ENCODE peak calls at places on chromosomes 1 and 21, in six cellular contexts. G is psoas muscle, X is K562, M is cardiac fibroblast, N is Panc1, U is HFF-Myc. J is an unnamed sample.

GRCh38 chr1:2801535-2802291 is at the start of gene TTC34:
- DNase-seq in G (peak; percentile 13), X (peak; percentile 76), M (no peak), N (no peak), U (no peak), J (no peak)

GRCh38 chr1:109133815-109134214 is 19.9 kb downstream of the ELAPOR1 start:
- DNase-seq in G (peak; percentile 25), X (no peak), M (no peak), N (no peak), U (no peak), J (no peak)

GRCh38 chr1:224177356-224177999 is 5.6 kb upstream of the DEGS1 start:
- DNase-seq in G (no peak), X (no peak), M (no peak), N (no peak), U (no peak), J (no peak)

GRCh38 chr1:5727871-5728643 is 264.2 kb downstream of the NPHP4 start:
- DNase-seq in G (no peak), X (no peak), M (no peak), N (no peak), U (no peak), J (no peak)

GRCh38 chr1:183968386-183968785 is 69.1 kb downstream of the COLGALT2 start:
- DNase-seq in G (no peak), X (no peak), M (no peak), N (no peak), U (no peak), J (no peak)

GRCh38 chr21:28359300-28359699 is 633.4 kb downstream of the LTN1 start:
- DNase-seq in G (no peak), X (no peak), M (no peak), N (no peak), U (no peak), J (no peak)

GRCh38 chr1:221045842-221046831 is 166.9 kb downstream of the HLX start:
- DNase-seq in G (no peak), X (no peak), M (peak; percentile 45), N (peak; percentile 12), U (no peak), J (peak; percentile 49)

GRCh38 chr1:3717715-3718601 is 34.3 kb upstream of the CCDC27 start:
- DNase-seq in G (no peak), X (peak; percentile 78), M (no peak), N (no peak), U (no peak), J (no peak)

GRCh38 chr1:181632960-181633359 is 149.6 kb downstream of the CACNA1E start:
- DNase-seq in G (no peak), X (no peak), M (no peak), N (no peak), U (no peak), J (no peak)

GRCh38 chr1:109423498-109423897 is 2.8 kb downstream of the PSMA5 start:
- DNase-seq in G (no peak), X (no peak), M (no peak), N (no peak), U (no peak), J (no peak)

GRCh38 chr1:184986250-184986649 is 11.9 kb upstream of the NIBAN1 start:
- DNase-seq in G (no peak), X (peak; percentile 38), M (peak; percentile 66), N (no peak), U (no peak), J (no peak)
- TF ChIP-seq CTCF in G (no peak), X (peak; percentile 32), M (peak; percentile 48), N (peak; percentile 42), U (peak; percentile 31), J (peak; percentile 65)

DNA sequence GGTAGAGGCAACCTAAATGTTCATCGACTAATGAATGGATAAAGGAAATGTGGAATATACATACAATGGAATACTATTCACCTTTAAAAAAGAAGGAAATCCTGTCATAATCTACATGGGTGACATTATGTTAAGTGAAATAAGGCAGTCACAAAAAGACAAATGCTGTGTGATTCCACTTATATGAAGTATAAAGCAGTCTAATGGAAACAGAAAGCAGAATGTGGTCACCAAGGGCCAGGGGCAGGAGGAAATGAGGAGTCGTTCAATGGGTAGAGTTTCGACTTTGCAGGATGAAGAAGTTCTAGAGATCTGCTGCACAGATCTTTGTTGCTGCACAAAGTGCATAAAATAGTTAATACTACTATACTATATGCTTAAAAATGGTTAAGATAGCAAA is 7.8 kb downstream of the DIPK1A start:
- DNase-seq in G (no peak), X (no peak), M (no peak), N (no peak), U (no peak), J (no peak)
- H3K4me3 ChIP-seq in G (no peak overlapping the region), X (no peak overlapping the region), M (no peak overlapping the region), N (no peak overlapping the region), U (no peak overlapping the region), J (no peak overlapping the region)

DNA sequence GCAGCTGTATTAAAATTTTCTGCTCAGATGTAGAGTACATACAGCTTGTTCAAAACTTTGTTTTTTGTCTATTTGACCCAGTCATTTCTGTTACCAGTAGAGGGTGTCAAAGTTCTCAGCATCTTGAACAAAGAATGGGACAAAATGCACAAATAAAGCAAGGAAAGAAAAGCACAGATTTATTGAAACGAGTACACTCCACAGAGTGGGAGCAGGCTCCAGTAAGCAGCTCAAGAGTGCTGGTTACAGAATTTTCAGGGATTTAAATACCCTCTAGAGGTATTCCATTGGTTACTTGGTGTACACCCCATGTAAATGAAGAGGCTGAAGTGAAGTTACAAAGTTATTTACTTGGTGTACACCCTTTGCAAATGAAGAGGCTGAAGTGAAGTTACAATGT is 8.9 kb upstream of the PRMT6 start:
- DNase-seq in G (no peak), X (no peak), M (no peak), N (no peak), U (no peak), J (no peak)
- TF ChIP-seq CTCF in G (no peak), X (no peak), M (peak; percentile 8), N (no peak), U (no peak), J (peak; percentile 12)

GRCh38 chr1:158274797-158275196 is 14.9 kb upstream of the CD1C start:
- DNase-seq in G (no peak), X (no peak), M (no peak), N (no peak), U (no peak), J (no peak)

GRCh38 chr1:158272681-158273080 is 17.0 kb upstream of the CD1C start:
- DNase-seq in G (no peak), X (no peak), M (no peak), N (no peak), U (no peak), J (no peak)
- H3K4me3 ChIP-seq in G (no peak overlapping the region), X (no peak overlapping the region), M (no peak overlapping the region), N (no peak overlapping the region), U (no peak overlapping the region), J (no peak overlapping the region)

GRCh38 chr1:9128161-9128519 is 762 bp downstream of the GPR157 start:
- DNase-seq in G (peak; percentile 60), X (no peak), M (no peak), N (no peak), U (no peak), J (no peak)

GRCh38 chr1:9126511-9126910 is 2.4 kb downstream of the GPR157 start:
- DNase-seq in G (no peak), X (no peak), M (no peak), N (no peak), U (no peak), J (no peak)

GRCh38 chr1:9127395-9128160 is 1.3 kb downstream of the GPR157 start:
- DNase-seq in G (peak; percentile 37), X (no peak), M (peak; percentile 22), N (no peak), U (no peak), J (no peak)

GRCh38 chr1:9129391-9130041 is 614 bp upstream of the GPR157 start:
- DNase-seq in G (peak; percentile 88), X (peak; percentile 90), M (peak; percentile 55), N (no peak), U (no peak), J (no peak)

DNA sequence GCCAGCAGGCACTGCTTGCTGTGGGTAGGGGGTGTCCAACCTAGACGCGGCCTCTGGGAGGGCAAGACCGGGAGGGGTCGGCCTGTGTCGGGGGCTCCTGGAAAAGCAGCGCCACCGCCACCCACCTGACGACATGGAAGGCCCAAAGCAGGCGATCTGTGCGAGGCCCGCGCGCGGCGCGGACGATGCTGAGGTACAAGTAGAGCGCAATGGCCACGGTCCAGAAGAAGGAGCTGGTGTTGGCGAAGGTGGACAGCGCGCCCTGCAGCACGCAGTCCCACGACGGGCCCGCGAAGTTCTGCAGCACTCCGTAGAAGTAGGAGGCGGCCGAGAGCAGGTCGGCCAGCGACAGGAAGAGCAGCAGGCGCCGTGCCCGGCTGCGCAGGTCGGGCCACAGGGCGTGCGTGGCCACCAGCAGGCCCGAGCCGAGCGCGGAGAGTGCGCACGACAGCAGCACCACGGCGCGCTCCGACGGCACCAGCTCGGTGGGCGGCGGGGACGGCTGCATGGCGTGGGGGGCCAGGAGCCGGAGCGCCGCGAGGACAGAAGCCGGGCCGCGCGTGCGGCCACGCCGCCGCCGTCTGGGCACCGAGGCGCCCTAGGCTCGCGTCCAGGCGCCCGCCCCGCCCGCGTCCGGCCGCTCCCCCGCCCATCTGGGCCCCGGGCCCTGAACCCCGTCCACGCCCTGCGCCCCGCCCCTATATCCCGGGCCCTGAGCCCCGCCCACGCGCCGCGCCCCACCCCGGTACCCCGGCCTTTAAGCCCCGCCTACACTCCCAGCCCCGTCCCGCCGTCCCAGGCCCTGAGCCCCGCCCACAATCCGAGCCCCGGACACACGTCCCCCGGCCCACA is at the start of gene GPR157:
- DNase-seq in G (peak; percentile 92), X (peak; percentile 85), M (peak; percentile 82), N (no peak), U (no peak), J (no peak)
- TF ChIP-seq CTCF in G (peak; percentile 16), X (peak; percentile 45), M (no peak), N (no peak), U (no peak), J (peak; percentile 2)

DNA sequence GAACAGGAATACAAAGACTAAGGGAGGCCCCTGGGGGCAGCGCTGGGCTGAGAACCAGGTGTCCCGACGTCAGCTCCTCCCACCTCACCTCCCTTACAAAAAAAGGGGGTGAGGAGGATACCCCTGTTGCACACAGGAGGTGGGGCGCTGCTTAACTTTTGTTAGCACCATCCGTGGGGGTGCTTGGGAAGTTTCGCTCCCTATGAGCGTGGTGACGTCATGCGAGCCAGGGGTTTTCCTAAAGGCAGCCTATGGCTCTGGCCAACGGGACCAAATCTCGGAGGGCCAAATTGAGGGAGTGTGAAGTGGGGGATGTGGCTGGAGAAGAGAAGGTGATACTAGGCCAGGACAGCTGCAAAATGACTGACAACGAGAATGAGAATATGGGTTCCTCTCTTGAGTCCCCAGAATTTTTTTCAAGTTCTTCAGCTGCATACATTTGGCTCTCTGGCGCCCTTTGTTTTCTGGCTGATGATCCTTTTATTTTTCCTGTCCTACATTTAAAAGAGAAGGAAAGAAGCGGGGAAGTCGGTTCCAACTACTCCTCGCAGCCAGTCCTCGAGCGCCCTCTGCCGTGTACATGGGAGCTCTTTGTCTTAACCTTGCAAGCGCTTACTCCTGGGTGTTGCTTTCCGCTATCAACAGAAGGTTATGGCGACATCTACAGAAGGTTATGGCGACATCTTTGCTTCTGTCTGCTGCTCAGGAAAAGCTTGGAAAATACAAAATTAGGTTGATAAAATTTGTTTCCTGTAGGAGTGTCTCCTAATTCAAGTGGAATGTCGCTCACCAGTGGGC is 48.0 kb upstream of the ZC3H11B start:
- DNase-seq in G (peak; percentile 88), X (peak; percentile 91), M (peak; percentile 92), N (peak; percentile 71), U (peak; percentile 55), J (peak; percentile 33)
- H3K4me3 ChIP-seq in G (peak overlapping the region; percentile 35), X (no peak overlapping the region), M (peak overlapping the region; percentile 38), N (no peak overlapping the region), U (no peak overlapping the region), J (peak overlapping the region; percentile 25)